ENCODE peak calls at places on chromosomes 16 and 17, in nine cellular contexts. W, J, U, C, B, K, F, V and Z are unnamed samples.

GRCh38 chr16:51937771-51938170 is 609.2 kb downstream of the TOX3 start:
- DNase-seq in W (no peak), J (no peak), U (no peak), C (no peak), B (no peak), K (no peak), F (no peak), V (no peak), Z (no peak)

GRCh38 chr16:2776500-2777139 is 460 bp downstream of the ELOB start:
- DNase-seq in W (no peak), J (no peak), U (peak; percentile 57), C (peak; percentile 52), B (peak; percentile 65), K (no peak), F (no peak), V (no peak), Z (no peak)

GRCh38 chr16:53511084-53511402 is 8.0 kb upstream of the AKTIP start:
- DNase-seq in W (no peak), J (no peak), U (no peak), C (no peak), B (no peak), K (no peak), F (no peak), V (no peak), Z (no peak)

GRCh38 chr17:9004132-9004960 is 17.0 kb upstream of the NTN1 start:
- DNase-seq in W (no peak), J (no peak), U (no peak), C (no peak), B (peak; percentile 49), K (no peak), F (no peak), V (no peak), Z (peak; percentile 53)

GRCh38 chr16:88770459-88771293 is 14.3 kb downstream of the PIEZO1 start:
- DNase-seq in W (peak; percentile 93), J (no peak), U (no peak), C (no peak), B (no peak), K (peak; percentile 61), F (no peak), V (peak; percentile 78), Z (peak; percentile 76)

GRCh38 chr16:51355195-51355594 is 204.1 kb upstream of the SALL1 start:
- DNase-seq in W (no peak), J (no peak), U (no peak), C (no peak), B (no peak), K (no peak), F (no peak), V (no peak), Z (no peak)

GRCh38 chr17:48045270-48046001 is 2.7 kb upstream of the NFE2L1 start:
- DNase-seq in W (no peak), J (no peak), U (no peak), C (no peak), B (no peak), K (no peak), F (no peak), V (no peak), Z (no peak)

GRCh38 chr16:71426069-71426879 is 15.6 kb downstream of the TLE7 start:
- DNase-seq in W (peak; percentile 56), J (no peak), U (no peak), C (peak; percentile 16), B (peak; percentile 76), K (no peak), F (peak; percentile 97), V (peak; percentile 95), Z (peak; percentile 88)

GRCh38 chr17:16101440-16101839 is 101.8 kb downstream of the TTC19 start:
- DNase-seq in W (no peak), J (no peak), U (no peak), C (no peak), B (no peak), K (no peak), F (no peak), V (no peak), Z (no peak)

GRCh38 chr17:16104189-16104588 is 104.6 kb downstream of the TTC19 start:
- DNase-seq in W (no peak), J (no peak), U (no peak), C (no peak), B (no peak), K (no peak), F (no peak), V (no peak), Z (no peak)

GRCh38 chr17:16106161-16106891 is 106.7 kb downstream of the TTC19 start:
- DNase-seq in W (no peak), J (no peak), U (no peak), C (no peak), B (no peak), K (no peak), F (no peak), V (no peak), Z (no peak)

DNA sequence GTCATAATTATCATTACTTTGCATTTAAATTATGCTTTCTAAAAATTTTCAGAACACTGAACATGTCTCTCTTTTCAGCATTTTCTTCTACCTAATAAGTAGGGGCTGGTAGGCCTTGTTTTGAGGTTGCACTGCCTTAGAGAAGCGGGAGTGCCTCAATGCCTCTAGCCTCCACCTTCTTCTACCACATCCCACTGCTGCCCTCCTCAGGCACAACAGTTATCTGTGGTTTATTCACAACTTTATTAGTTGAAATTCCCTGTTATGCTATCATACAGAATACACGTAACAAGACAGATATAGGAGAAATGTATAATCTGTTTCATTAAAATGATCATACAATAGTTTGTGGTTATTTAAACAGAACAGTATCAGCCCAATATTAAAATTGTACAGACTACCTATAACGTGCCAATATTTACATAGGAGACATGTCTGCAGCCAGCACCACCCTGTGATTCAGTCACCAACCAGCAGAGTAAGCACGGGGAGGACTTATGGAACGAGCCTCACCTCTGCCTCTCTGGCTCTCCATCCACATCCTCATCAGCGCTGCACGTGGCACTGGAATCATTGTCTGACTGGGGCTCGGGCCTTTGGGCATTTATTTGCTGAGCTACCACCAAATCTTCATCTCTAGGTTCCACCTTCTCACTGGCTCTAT is 101.2 kb downstream of the TTC19 start:
- DNase-seq in W (no peak), J (no peak), U (no peak), C (no peak), B (no peak), K (no peak), F (no peak), V (no peak), Z (no peak)
- TF ChIP-seq CTCF in W (peak; percentile 40), J (no peak), U (no peak), C (no peak), B (no peak), K (no peak), F (no peak), V (peak; percentile 19), Z (no peak)

DNA sequence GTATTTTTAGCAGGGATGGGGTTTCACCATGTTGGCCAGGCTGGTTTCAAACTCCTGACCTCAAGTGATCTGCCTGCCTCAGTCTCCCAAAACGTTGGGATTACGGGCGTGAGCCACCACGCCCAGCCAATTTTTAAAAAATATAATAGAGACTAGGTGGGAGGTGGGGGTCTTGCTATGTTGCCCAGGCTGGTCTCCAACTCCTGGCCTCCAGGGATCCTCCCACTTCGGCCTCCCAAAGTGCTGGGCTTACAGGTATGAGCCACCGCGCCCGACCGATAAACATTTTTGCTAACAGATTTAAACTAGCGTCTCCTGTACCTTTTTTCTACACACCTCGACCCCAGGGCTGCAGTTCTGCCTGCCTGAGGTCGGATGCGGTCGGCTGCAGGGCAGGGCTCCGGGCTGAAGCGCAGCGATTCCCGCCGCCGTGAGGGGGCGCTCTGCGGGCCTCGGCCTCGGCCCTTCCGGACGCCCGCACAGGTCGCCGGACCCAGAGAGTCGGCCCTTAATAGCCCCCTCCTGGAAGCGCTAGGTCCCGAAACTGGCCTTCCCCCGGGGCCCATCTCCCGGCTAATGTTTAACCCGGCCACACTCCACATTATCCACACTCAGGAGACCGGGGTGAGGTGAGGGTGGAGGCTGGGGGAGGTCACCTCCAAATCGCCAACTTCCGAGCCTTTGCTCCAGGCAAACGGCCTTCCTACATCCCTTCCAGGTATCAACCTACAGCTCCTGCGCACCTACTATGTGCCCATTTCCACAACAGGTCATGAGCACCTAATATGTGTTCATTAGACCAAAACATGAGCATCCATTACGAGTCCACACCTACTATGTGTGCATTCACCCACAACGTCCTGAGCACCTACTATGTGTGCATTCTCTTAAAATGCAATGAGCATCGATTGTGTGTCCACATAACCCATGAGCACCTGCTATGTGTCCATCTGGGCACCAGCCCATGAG is 2.0 kb upstream of the GLIS2 start:
- DNase-seq in W (peak; percentile 61), J (no peak), U (peak; percentile 40), C (no peak), B (peak; percentile 81), K (no peak), F (peak; percentile 97), V (peak; percentile 64), Z (peak; percentile 76)
- TF ChIP-seq CTCF in W (peak; percentile 80), J (peak; percentile 60), U (peak; percentile 85), C (peak; percentile 25), B (peak; percentile 87), K (peak; percentile 70), F (peak; percentile 91), V (peak; percentile 95), Z (peak; percentile 72)

DNA sequence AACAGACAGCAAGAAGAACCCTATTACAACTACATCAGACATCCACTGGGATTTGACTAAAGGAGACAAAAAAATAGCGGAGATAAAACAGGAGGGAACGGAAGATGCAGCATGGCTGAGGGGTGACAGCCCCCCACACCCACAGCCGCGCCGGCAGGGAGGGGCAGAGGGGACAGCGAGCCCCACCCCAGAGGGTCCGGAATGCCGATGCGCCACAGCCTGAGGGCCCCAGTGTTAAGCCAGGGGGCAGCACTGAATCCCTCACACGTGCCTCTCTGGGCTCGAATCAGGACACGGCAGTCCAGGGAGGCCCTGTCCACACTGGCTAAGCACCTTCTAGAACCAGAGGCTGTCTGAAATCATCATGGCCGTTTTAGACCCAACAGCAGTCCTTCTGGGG is 18.8 kb downstream of the MAP1LC3B start:
- DNase-seq in W (no peak), J (no peak), U (no peak), C (no peak), B (no peak), K (peak; percentile 4), F (no peak), V (no peak), Z (no peak)
- TF ChIP-seq CTCF in W (no peak), J (no peak), U (no peak), C (no peak), B (no peak), K (no peak), F (no peak), V (peak; percentile 34), Z (no peak)

GRCh38 chr17:31073411-31073810 is 21.4 kb upstream of the NF1 start:
- DNase-seq in W (no peak), J (no peak), U (no peak), C (no peak), B (no peak), K (no peak), F (no peak), V (no peak), Z (no peak)

GRCh38 chr17:31064707-31065106 is 30.1 kb upstream of the NF1 start:
- DNase-seq in W (no peak), J (no peak), U (no peak), C (no peak), B (no peak), K (no peak), F (no peak), V (no peak), Z (no peak)

GRCh38 chr17:31072186-31072585 is 22.6 kb upstream of the NF1 start:
- DNase-seq in W (peak; percentile 24), J (no peak), U (no peak), C (no peak), B (no peak), K (no peak), F (no peak), V (no peak), Z (no peak)

GRCh38 chr17:31067699-31068184 is 27.0 kb upstream of the NF1 start:
- DNase-seq in W (peak; percentile 19), J (no peak), U (no peak), C (peak; percentile 26), B (no peak), K (no peak), F (peak; percentile 63), V (peak; percentile 34), Z (no peak)

GRCh38 chr17:31068291-31068690 is 26.5 kb upstream of the NF1 start:
- DNase-seq in W (no peak), J (no peak), U (peak; percentile 71), C (peak; percentile 38), B (peak; percentile 55), K (no peak), F (no peak), V (peak; percentile 40), Z (no peak)
- TF ChIP-seq CTCF in W (peak; percentile 53), J (no peak), U (peak; percentile 92), C (peak; percentile 44), B (peak; percentile 62), K (peak; percentile 42), F (peak; percentile 41), V (peak; percentile 76), Z (no peak)